ENCODE peak calls at places on chromosomes 2 and 18, in eight cellular contexts. B is GM06990, C is Panc1, T is WERI-Rb-1, E is cardiac muscle cell, V is fibroblast of villous mesenchyme, H is astrocyte of the spinal cord, U is AG04449. M is an unnamed sample.

GRCh38 chr2:177393381-177393780 is 808 bp downstream of the AGPS start:
- DNase-seq in H (peak), E (no peak), B (no peak), V (peak), U (no peak), C (no peak), T (no peak), M (peak)

GRCh38 chr2:103289101-103289725 is 527.4 kb downstream of the TMEM182 start:
- DNase-seq in U (no peak), E (peak), H (no peak), C (no peak), B (no peak), V (no peak), T (no peak), M (peak)

GRCh38 chr2:53583583-53583982 is 184.0 kb upstream of the CHAC2 start:
- DNase-seq in V (no peak), E (no peak), U (no peak), T (no peak), B (no peak), C (no peak), H (no peak), M (no peak)

GRCh38 chr18:60062396-60062795 is 162.6 kb downstream of the PMAIP1 start:
- DNase-seq in U (no peak), C (no peak), B (no peak), E (no peak), H (no peak), V (no peak), T (no peak), M (no peak)

GRCh38 chr2:205660521-205661124 is 21.7 kb upstream of the NRP2 start:
- DNase-seq in T (no peak), B (no peak), V (peak), U (peak), C (no peak), E (peak), H (peak), M (peak)

GRCh38 chr18:7950380-7951143 is 383.4 kb downstream of the PTPRM start:
- DNase-seq in E (peak), U (no peak), B (no peak), H (peak), V (peak), C (no peak), T (no peak), M (peak)

GRCh38 chr18:53375641-53376040 is 848.8 kb downstream of the MBD2 start:
- DNase-seq in T (no peak), H (no peak), C (no peak), E (no peak), B (no peak), U (no peak), V (no peak), M (no peak)

GRCh38 chr2:23432531-23432930 is 47.6 kb downstream of the KLHL29 start:
- DNase-seq in U (no peak), B (no peak), V (no peak), T (no peak), H (no peak), C (no peak), E (no peak), M (no peak)

GRCh38 chr18:55586841-55587240 is 1.2 kb downstream of the TCF4 start:
- DNase-seq in H (peak), U (no peak), E (peak), V (peak), C (no peak), B (no peak), T (no peak), M (peak)

GRCh38 chr2:204293884-204294535 is 251.3 kb upstream of the PARD3B start:
- DNase-seq in H (no peak), E (no peak), V (no peak), U (no peak), C (no peak), B (no peak), T (peak), M (no peak)

GRCh38 chr2:69450735-69451416 is 13.6 kb upstream of the NFU1 start:
- DNase-seq in V (no peak), H (no peak), U (no peak), T (no peak), B (no peak), E (no peak), C (no peak), M (no peak)

GRCh38 chr2:13601506-13601905 is 884.8 kb downstream of the TRIB2 start:
- DNase-seq in U (no peak), V (no peak), H (no peak), C (no peak), B (no peak), E (no peak), T (no peak), M (no peak)

GRCh38 chr2:197307933-197308521 is 2.6 kb downstream of the ANKRD44 start:
- DNase-seq in E (no peak), B (peak), U (no peak), V (no peak), T (no peak), C (no peak), H (no peak), M (no peak)

GRCh38 chr2:75602724-75603342 is 42.1 kb upstream of the EVA1A start:
- DNase-seq in U (peak), H (peak), C (no peak), V (peak), B (no peak), T (no peak), E (peak), M (peak)

GRCh38 chr2:159648643-159649042 is 32.3 kb upstream of the BAZ2B start:
- DNase-seq in V (no peak), B (no peak), H (no peak), C (no peak), U (no peak), T (no peak), E (no peak), M (no peak)

GRCh38 chr2:224561234-224562005 is 23.7 kb downstream of the CUL3 start:
- DNase-seq in U (no peak), C (no peak), B (no peak), E (peak), H (no peak), V (peak), T (no peak), M (peak)

GRCh38 chr2:224563537-224563936 is 21.6 kb downstream of the CUL3 start:
- DNase-seq in C (no peak), T (no peak), B (no peak), U (no peak), E (peak), V (peak), H (no peak), M (no peak)

GRCh38 chr2:224569654-224570053 is 15.5 kb downstream of the CUL3 start:
- DNase-seq in T (no peak), E (no peak), C (no peak), H (no peak), V (no peak), B (no peak), U (no peak), M (peak)

GRCh38 chr2:224562831-224563230 is 22.3 kb downstream of the CUL3 start:
- DNase-seq in C (no peak), E (no peak), V (peak), H (no peak), B (no peak), U (no peak), T (no peak), M (no peak)

GRCh38 chr2:224565452-224566035 is 19.6 kb downstream of the CUL3 start:
- DNase-seq in H (no peak), E (no peak), U (no peak), T (no peak), C (no peak), B (no peak), V (no peak), M (no peak)
- TF ChIP-seq CTCF in H (no peak), E (no peak), U (no peak), T (no peak), C (no peak), B (no peak), V (no peak), M (no peak)

DNA sequence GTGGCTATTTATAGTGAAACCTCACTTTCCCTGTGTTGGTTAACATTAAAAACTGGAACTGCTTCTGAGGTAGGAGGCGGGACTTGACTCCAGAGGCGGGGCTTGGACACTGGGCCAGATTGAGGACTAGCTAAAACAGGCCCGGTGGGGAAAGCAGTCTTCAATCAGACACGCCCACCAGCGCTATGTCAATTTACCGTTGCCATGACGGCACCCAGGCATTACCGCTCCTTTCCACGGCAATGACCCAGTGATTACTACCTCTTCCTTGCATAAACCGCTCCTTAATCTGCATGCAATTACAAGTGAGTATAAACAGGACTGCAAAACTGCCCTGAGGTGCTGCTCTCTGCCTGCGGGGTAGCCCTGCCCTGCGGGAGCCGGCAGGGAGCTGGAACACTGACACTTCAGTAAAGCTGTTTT is 35.3 kb downstream of the LRRFIP1 start:
- DNase-seq in B (no peak), E (peak), U (peak), V (peak), T (peak), C (no peak), H (peak), M (peak)
- H3K4me3 ChIP-seq in B (no peak), E (no peak), U (no peak), V (no peak), T (no peak), C (no peak), H (no peak), M (peak)

GRCh38 chr2:201404699-201405275 is 46.5 kb downstream of the TRAK2 start:
- DNase-seq in V (peak), T (no peak), U (no peak), H (no peak), E (no peak), C (no peak), B (no peak), M (no peak)
- TF ChIP-seq CTCF in V (no peak), T (no peak), U (no peak), H (no peak), E (no peak), C (peak), B (no peak), M (no peak)

DNA sequence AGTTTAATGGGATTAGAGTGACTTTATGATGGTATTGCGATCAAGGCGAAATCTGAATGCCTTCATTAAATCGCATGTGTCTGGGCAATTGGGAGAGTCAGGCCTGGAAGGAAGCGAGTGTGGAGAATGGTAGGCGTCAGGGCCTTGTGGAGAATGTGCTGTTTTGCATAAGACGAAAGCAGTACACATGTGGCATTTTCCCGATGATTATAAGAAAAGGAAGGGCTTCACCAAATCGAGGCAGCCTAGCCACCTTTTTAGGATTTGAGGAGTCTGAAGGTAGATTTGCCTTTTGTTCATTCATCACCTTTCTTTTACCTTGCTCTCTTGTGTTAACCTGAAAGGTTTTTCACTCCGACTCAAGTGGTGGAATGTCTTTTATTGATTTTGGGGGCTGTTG is 1.0 kb downstream of the ZNF532 start:
- DNase-seq in U (no peak), T (no peak), C (no peak), V (peak), B (no peak), E (no peak), H (no peak), M (no peak)
- H3K4me3 ChIP-seq in U (peak), T (no peak), C (no peak), V (peak), B (no peak), E (peak), H (peak), M (no peak)

GRCh38 chr2:170771049-170771937 is 1.1 kb downstream of the ERICH2 start:
- DNase-seq in C (no peak), H (peak), B (peak), E (peak), T (no peak), U (no peak), V (peak), M (peak)
- TF ChIP-seq CTCF in C (peak), H (no peak), B (no peak), E (no peak), T (peak), U (no peak), V (no peak), M (no peak)